ENCODE peak calls at places on chromosomes 11 and 22, in seven cellular contexts. N is upper lobe of right lung; J is GM23248; I is CD8-positive, alpha-beta memory T cell; X is keratinocyte; B is fibroblast of lung; E is RWPE2. H is an unnamed sample. For H3K4me1, the result is how much of the 10 kb centered on the place peaks cover.

GRCh38 chr22:48042621-48043395 is 1280.4 kb downstream of the TBC1D22A start:
- DNase-seq in N (no peak), J (no peak), I (no peak), X (no peak), B (no peak), E (no peak), H (no peak)

GRCh38 chr11:8071616-8072581 is 9.1 kb upstream of the TUB start:
- DNase-seq in N (peak), J (no peak), I (peak), X (no peak), B (no peak), E (no peak), H (no peak)

GRCh38 chr11:10473371-10473770 is 18.3 kb downstream of the AMPD3 start:
- DNase-seq in N (no peak), J (no peak), I (no peak), X (no peak), B (no peak), E (no peak), H (no peak)

GRCh38 chr22:39185601-39186012 is 33.1 kb upstream of the CBX7 start:
- DNase-seq in N (peak), J (peak), I (no peak), X (no peak), B (peak), E (peak), H (no peak)

GRCh38 chr11:129817282-129818051 is 1.8 kb downstream of the TMEM45B start:
- DNase-seq in N (no peak), J (no peak), I (no peak), X (no peak), B (no peak), E (no peak), H (no peak)

GRCh38 chr22:26401726-26402125 is 27.3 kb upstream of the ASPHD2 start:
- DNase-seq in N (no peak), J (no peak), I (no peak), X (no peak), B (no peak), E (no peak), H (no peak)

GRCh38 chr11:47564933-47565339 is 463 bp upstream of the PTPMT1 start:
- DNase-seq in N (no peak), J (no peak), I (no peak), X (no peak), B (no peak), E (no peak), H (no peak)

GRCh38 chr11:10529279-10529678 is 11.7 kb downstream of the RNF141 start:
- DNase-seq in N (no peak), J (peak), I (no peak), X (no peak), B (peak), E (no peak), H (no peak)

GRCh38 chr11:125514336-125515101 is 18.5 kb upstream of the FEZ1 start:
- DNase-seq in N (no peak), J (peak), I (peak), X (peak), B (peak), E (no peak), H (no peak)

GRCh38 chr11:100709233-100709999 is 22.3 kb downstream of the ARHGAP42 start:
- DNase-seq in N (no peak), J (peak), I (no peak), X (no peak), B (peak), E (no peak), H (no peak)

GRCh38 chr11:125123947-125124633 is 12.7 kb upstream of the TMEM218 start:
- DNase-seq in N (peak), J (peak), I (peak), X (peak), B (peak), E (no peak), H (peak)

GRCh38 chr22:35138521-35138920 is 72.6 kb downstream of the ISX start:
- DNase-seq in N (no peak), J (no peak), I (no peak), X (no peak), B (no peak), E (no peak), H (no peak)

GRCh38 chr11:19511413-19512183 is 201.0 kb upstream of the NAV2 start:
- DNase-seq in N (peak), J (no peak), I (no peak), X (no peak), B (peak), E (no peak), H (no peak)

GRCh38 chr22:38412435-38413084 is 42.4 kb downstream of the KCNJ4 start:
- DNase-seq in N (peak), J (peak), I (no peak), X (no peak), B (no peak), E (peak), H (peak)

GRCh38 chr11:45683285-45684058 is 18.1 kb upstream of the CHST1 start:
- DNase-seq in N (no peak), J (no peak), I (no peak), X (no peak), B (no peak), E (no peak), H (no peak)

GRCh38 chr11:117095301-117096139 is 2.7 kb downstream of the SIK3 start:
- DNase-seq in N (no peak), J (peak), I (no peak), X (no peak), B (peak), E (no peak), H (no peak)

GRCh38 chr11:130611791-130612251 is 163.4 kb downstream of the ADAMTS15 start:
- DNase-seq in N (no peak), J (peak), I (no peak), X (no peak), B (peak), E (no peak), H (no peak)

GRCh38 chr22:50112151-50113118 is 22.6 kb downstream of the MOV10L1 start:
- DNase-seq in N (no peak), J (peak), I (no peak), X (no peak), B (peak), E (no peak), H (no peak)

GRCh38 chr11:70399681-70400112 is 1.4 kb downstream of the CTTN start:
- DNase-seq in N (peak), J (peak), I (peak), X (peak), B (peak), E (peak), H (no peak)

GRCh38 chr11:70398834-70399680 is 728 bp downstream of the CTTN start:
- DNase-seq in N (no peak), J (no peak), I (peak), X (no peak), B (no peak), E (no peak), H (no peak)

GRCh38 chr11:70402685-70403084 is 4.4 kb downstream of the CTTN start:
- DNase-seq in N (no peak), J (no peak), I (no peak), X (no peak), B (no peak), E (no peak), H (no peak)

GRCh38 chr11:70397983-70398833 is at the start of gene CTTN:
- DNase-seq in N (peak), J (peak), I (peak), X (peak), B (peak), E (peak), H (peak)

GRCh38 chr11:70400643-70401042 is 2.3 kb downstream of the CTTN start:
- DNase-seq in N (no peak), J (no peak), I (peak), X (no peak), B (no peak), E (no peak), H (no peak)
- H3K27ac ChIP-seq in N (no peak), J (peak), I (no peak), X (peak), B (peak), E (peak), H (no peak)

DNA sequence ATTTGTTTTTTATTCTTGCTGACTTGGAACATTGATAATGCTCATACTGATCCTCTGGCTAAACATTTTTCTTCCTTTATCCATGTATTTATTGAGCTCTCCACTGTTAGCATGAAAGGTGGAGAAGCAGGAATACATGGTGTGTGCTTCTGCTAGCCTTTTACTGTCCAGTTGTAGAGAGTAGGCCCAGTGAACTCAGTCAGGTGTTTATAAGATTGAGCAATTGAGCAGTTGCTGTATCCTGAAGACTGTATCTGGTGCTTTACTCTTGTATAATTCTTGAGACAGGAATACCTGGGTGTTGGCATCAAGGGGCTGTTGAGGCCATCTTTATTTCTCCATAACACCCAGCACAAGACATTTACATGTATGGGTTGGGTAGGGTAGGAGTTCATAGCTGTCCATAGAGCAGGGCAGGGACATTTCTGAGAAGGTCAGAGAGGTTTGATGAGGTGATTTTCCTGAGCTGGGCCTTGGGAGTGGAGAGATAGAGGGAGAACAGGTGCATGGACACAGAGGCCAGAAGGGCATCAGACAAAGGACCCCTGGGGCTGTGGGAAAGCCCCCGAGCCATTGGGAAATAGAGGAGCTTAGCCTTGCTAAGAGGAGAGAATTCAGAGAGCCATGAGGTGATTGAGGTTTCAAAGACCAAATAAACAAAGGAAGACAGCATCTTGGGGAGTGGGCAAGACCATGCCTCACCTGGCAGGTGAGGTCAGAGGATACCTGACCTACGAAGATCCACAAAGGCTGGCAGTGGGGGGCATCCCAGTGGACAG is 155.5 kb downstream of the TEAD1 start:
- DNase-seq in N (no peak), J (no peak), I (no peak), X (no peak), B (no peak), E (no peak), H (no peak)
- H3K4me1 ChIP-seq in N (under half), J (half or more), I (under half), X (under half), B (under half), E (under half), H (under half)

GRCh38 chr11:28350216-28350615 is 242.0 kb downstream of the METTL15 start:
- DNase-seq in N (no peak), J (no peak), I (no peak), X (no peak), B (no peak), E (no peak), H (no peak)
- H3K27ac ChIP-seq in N (no peak), J (no peak), I (no peak), X (no peak), B (no peak), E (no peak), H (no peak)

DNA sequence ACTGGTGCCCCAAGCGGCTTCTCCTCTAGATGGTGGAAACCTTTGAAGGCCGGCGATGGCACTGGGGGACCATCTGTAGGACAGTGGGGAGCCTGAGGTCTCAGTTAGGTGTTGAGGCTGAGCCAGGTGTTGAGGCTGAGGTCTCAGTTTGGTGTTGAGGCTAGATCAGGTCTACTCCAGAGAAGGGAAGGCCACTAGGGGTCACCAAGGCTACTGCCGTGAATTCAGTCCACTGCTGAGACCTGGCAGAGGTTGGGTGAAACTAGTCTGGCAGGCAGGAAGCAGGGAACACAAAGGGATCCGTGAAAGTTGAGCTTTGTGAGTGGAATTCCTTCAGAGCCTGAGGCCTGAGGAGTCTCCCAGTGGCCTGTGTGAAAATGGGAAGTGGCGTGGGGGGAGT is 123.8 kb upstream of the FGF3 start:
- DNase-seq in N (peak), J (peak), I (peak), X (no peak), B (no peak), E (peak), H (no peak)
- H3K4me1 ChIP-seq in N (under half), J (under half), I (under half), X (under half), B (under half), E (under half), H (under half)

GRCh38 chr22:23534851-23535717 is 45.0 kb downstream of the IGLL1 start:
- DNase-seq in N (peak), J (no peak), I (no peak), X (no peak), B (no peak), E (peak), H (no peak)

GRCh38 chr22:23537421-23537820 is 42.7 kb downstream of the IGLL1 start:
- DNase-seq in N (peak), J (no peak), I (no peak), X (no peak), B (no peak), E (peak), H (no peak)

GRCh38 chr22:23536821-23537345 is 43.2 kb downstream of the IGLL1 start:
- DNase-seq in N (peak), J (no peak), I (no peak), X (no peak), B (no peak), E (peak), H (no peak)

GRCh38 chr22:23539135-23539838 is 40.8 kb downstream of the IGLL1 start:
- DNase-seq in N (peak), J (peak), I (peak), X (peak), B (peak), E (no peak), H (peak)

DNA sequence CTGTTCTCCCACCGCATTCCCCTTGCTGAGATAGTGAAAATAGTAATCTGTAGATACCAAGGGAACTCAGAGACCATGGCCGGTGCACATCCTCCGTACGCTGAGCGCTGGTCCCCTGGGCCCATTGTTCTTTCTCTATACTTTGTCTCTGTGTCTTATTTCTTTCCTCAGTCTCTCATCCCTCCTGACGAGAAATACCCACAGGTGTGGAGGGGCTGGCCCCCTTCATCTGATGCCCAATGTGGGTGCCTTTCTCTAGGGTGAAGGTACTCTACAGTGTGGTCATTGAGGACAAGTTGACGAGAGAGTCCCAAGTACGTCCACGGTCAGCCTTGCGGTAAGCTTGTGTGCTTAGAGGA is 41.6 kb downstream of the IGLL1 start:
- DNase-seq in N (peak), J (no peak), I (no peak), X (no peak), B (no peak), E (no peak), H (no peak)
- H3K27ac ChIP-seq in N (no peak), J (no peak), I (no peak), X (no peak), B (no peak), E (no peak), H (no peak)